ENCODE peak calls at places on chromosomes 4 and X, in four cellular contexts. R is left ventricle myocardium inferior, T is A549, J is mammary epithelial cell. B is an unnamed sample.

GRCh38 chr4:74437866-74438265 is 7.1 kb upstream of the AREG start:
- DNase-seq in R (no peak), T (no peak), J (no peak), B (no peak)

GRCh38 chr4:15681067-15681371 is 608 bp upstream of the FAM200B start:
- DNase-seq in R (no peak), T (no peak), J (no peak), B (no peak)

GRCh38 chr4:6887591-6888371 is 21.8 kb upstream of the TBC1D14 start:
- DNase-seq in R (peak; percentile 50), T (no peak), J (no peak), B (no peak)

GRCh38 chrX:40152173-40152705 is 54.5 kb upstream of the BCOR start:
- DNase-seq in R (no peak), T (no peak), J (no peak), B (no peak)

GRCh38 chrX:29627833-29628232 is 587.5 kb upstream of the MAGEB2 start:
- DNase-seq in R (no peak), T (no peak), J (no peak), B (no peak)

GRCh38 chr4:10924274-10924673 is 239.7 kb upstream of the CLNK start:
- DNase-seq in R (no peak), T (no peak), J (no peak), B (no peak)

GRCh38 chrX:39855748-39856129 is 242.0 kb downstream of the BCOR start:
- DNase-seq in R (no peak), T (peak; percentile 12), J (peak; percentile 19), B (no peak)

GRCh38 chr4:94917146-94917545 is 159.4 kb downstream of the BMPR1B start:
- DNase-seq in R (no peak), T (no peak), J (no peak), B (no peak)

GRCh38 chrX:130108647-130109428 is 1.5 kb downstream of the ELF4 start:
- DNase-seq in R (peak; percentile 39), T (peak; percentile 74), J (peak; percentile 45), B (peak; percentile 19)

GRCh38 chrX:154121961-154122360 is 22.1 kb upstream of the OPN1LW start:
- DNase-seq in R (no peak), T (no peak), J (no peak), B (no peak)

GRCh38 chr4:103915224-103915869 is 195.6 kb upstream of the TACR3 start:
- DNase-seq in R (no peak), T (peak; percentile 13), J (peak; percentile 7), B (no peak)

GRCh38 chrX:68693481-68694410 is 46.3 kb downstream of the STARD8 start:
- DNase-seq in R (peak; percentile 86), T (no peak), J (peak; percentile 4), B (peak; percentile 61)

GRCh38 chr4:119525005-119525749 is 103.4 kb downstream of the PDE5A start:
- DNase-seq in R (no peak), T (peak; percentile 37), J (peak; percentile 53), B (no peak)

GRCh38 chr4:1399508-1400190 is 6.6 kb downstream of the NKX1-1 start:
- DNase-seq in R (no peak), T (no peak), J (no peak), B (no peak)

GRCh38 chrX:33183366-33183765 is 28.0 kb downstream of the DMD start:
- DNase-seq in R (peak; percentile 17), T (no peak), J (peak; percentile 23), B (peak; percentile 82)

GRCh38 chrX:30060718-30061117 is 154.6 kb upstream of the MAGEB2 start:
- DNase-seq in R (no peak), T (peak; percentile 22), J (peak; percentile 1), B (no peak)

GRCh38 chrX:17860811-17861495 is at the start of gene RAI2:
- DNase-seq in R (peak; percentile 35), T (no peak), J (no peak), B (no peak)

GRCh38 chr4:151675366-151676060 is 85.3 kb downstream of the GATB start:
- DNase-seq in R (no peak), T (no peak), J (peak; percentile 33), B (no peak)

GRCh38 chrX:153974726-153975286 is 2.3 kb downstream of the TMEM187 start:
- DNase-seq in R (no peak), T (no peak), J (no peak), B (no peak)

GRCh38 chr4:96675916-96676315 is 836.0 kb downstream of the PDHA2 start:
- DNase-seq in R (no peak), T (no peak), J (no peak), B (no peak)

GRCh38 chrX:131827935-131828334 is 195.2 kb upstream of the STK26 start:
- DNase-seq in R (no peak), T (peak; percentile 43), J (no peak), B (no peak)

GRCh38 chr4:4327652-4328121 is 37.6 kb downstream of the ZBTB49 start:
- DNase-seq in R (peak; percentile 34), T (peak; percentile 11), J (no peak), B (no peak)

GRCh38 chrX:101759000-101759399 is 99.3 kb upstream of the ARMCX2 start:
- DNase-seq in R (peak; percentile 9), T (peak; percentile 38), J (peak; percentile 1), B (no peak)

GRCh38 chrX:109954333-109954732 is 48.6 kb upstream of the TMEM164 start:
- DNase-seq in R (no peak), T (no peak), J (peak; percentile 39), B (no peak)

GRCh38 chrX:134673123-134673522 is 14.9 kb upstream of the PLAC1 start:
- DNase-seq in R (no peak), T (no peak), J (no peak), B (no peak)

GRCh38 chr4:83923341-83923740 is 387.4 kb downstream of the GPAT3 start:
- DNase-seq in R (no peak), T (no peak), J (no peak), B (no peak)

GRCh38 chr4:40294339-40294738 is 40.8 kb upstream of the CHRNA9 start:
- DNase-seq in R (no peak), T (no peak), J (no peak), B (no peak)

GRCh38 chrX:53116101-53116500 is 22.2 kb downstream of the KANTR start:
- DNase-seq in R (no peak), T (no peak), J (no peak), B (peak; percentile 22)

GRCh38 chrX:2272337-2272736 is 228.4 kb downstream of the DHRSX start:
- DNase-seq in R (no peak), T (no peak), J (no peak), B (no peak)

GRCh38 chr4:54226399-54227260 is 2.5 kb upstream of the PDGFRA start:
- DNase-seq in R (peak; percentile 77), T (no peak), J (no peak), B (peak; percentile 53)

GRCh38 chr4:153115322-153116100 is 88.7 kb upstream of the TRIM2 start:
- DNase-seq in R (no peak), T (peak; percentile 69), J (peak; percentile 82), B (no peak)

GRCh38 chr4:146654648-146654975 is 15.9 kb downstream of the POU4F2 start:
- DNase-seq in R (no peak), T (no peak), J (no peak), B (no peak)
- H3K4me3 ChIP-seq in R (peak overlapping the region; percentile 68), T (peak overlapping the region; percentile 46), J (no peak overlapping the region), B (peak overlapping the region; percentile 47)

GRCh38 chr4:128362760-128363159 is 75.1 kb upstream of the PGRMC2 start:
- DNase-seq in R (no peak), T (no peak), J (no peak), B (no peak)
- H3K4me3 ChIP-seq in R (no peak overlapping the region), T (no peak overlapping the region), J (no peak overlapping the region), B (no peak overlapping the region)

DNA sequence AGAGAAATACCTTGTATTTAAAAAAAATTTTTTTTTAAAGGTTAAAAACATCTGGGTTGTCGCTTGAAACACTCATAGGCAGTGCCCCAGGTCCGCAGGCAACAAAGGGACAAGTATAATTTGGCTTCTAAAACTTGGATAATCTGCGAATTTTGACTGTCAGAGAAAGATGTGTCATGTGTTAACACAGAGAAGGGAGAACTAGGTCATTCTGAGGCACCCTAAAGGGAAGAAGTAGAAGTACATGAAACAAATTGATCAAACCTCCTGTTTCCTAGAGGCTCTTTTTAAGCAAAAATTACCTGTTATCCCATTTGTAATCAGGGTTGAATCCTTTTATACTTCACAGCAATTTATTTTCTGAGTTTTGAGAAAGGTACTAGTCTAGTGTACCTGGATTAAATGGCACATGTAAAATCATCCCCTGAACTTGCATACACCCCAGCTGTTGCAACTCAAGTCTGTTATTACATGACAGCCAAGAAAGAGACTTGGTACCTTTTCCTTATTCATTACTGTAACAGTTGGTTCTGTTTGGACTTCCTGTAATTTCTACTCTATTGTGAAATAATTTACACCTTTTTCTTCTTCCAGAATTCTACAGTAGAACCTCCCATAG is 1.7 kb downstream of the SRD5A3 start:
- DNase-seq in R (no peak), T (no peak), J (no peak), B (no peak)
- H3K4me3 ChIP-seq in R (no peak overlapping the region), T (no peak overlapping the region), J (no peak overlapping the region), B (no peak overlapping the region)

GRCh38 chrX:138006176-138006575 is 440.2 kb downstream of the ZIC3 start:
- DNase-seq in R (no peak), T (no peak), J (no peak), B (no peak)

GRCh38 chrX:137998619-137999018 is 432.7 kb downstream of the ZIC3 start:
- DNase-seq in R (no peak), T (no peak), J (no peak), B (no peak)

GRCh38 chrX:137999542-137999941 is 433.6 kb downstream of the ZIC3 start:
- DNase-seq in R (no peak), T (no peak), J (no peak), B (no peak)

GRCh38 chrX:137999071-137999470 is 433.1 kb downstream of the ZIC3 start:
- DNase-seq in R (no peak), T (no peak), J (no peak), B (no peak)

GRCh38 chrX:138001219-138001618 is 435.3 kb downstream of the ZIC3 start:
- DNase-seq in R (no peak), T (no peak), J (no peak), B (no peak)
- H3K4me3 ChIP-seq in R (no peak overlapping the region), T (no peak overlapping the region), J (no peak overlapping the region), B (no peak overlapping the region)

DNA sequence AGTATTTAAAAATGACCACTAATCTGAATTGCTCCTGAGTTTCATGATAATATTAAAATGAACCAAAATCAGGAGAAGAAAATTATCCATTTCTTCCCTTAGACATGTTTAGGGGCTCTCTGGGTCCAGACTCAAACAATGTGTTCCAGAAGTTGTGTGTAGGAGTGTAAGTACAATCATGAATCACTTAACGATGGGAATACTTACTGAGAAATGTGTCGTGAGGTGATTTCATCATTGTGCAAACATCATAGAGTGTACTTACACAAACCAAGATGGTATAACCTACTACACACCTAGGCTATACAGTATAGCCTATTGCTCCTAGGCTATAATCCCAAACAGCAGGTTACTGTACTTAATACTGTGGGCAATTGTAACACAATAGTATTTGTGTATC is 74.8 kb downstream of the STPG2 start:
- DNase-seq in R (no peak), T (no peak), J (no peak), B (no peak)
- H3K4me3 ChIP-seq in R (no peak overlapping the region), T (no peak overlapping the region), J (no peak overlapping the region), B (no peak overlapping the region)

DNA sequence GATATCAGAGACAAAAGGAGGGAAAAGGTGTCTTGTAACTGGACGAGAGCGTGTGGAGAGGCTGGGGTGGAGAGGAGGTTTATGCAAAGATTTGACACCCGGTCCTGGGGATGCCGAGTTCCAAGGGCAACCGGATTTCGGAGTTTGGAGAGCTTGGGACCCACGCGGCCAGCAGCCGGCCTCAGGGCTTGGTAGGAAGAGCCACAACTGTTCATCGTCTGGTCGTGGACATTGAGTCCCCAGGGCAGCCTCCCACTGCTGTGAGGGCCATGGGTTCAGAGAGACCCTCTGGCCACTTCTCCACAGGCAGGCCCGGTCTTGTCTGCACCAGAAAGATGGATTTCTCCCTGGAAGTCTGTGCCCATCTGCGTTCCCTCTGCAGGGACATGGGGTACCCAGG is 46.8 kb downstream of the SHOX start:
- DNase-seq in R (no peak), T (no peak), J (no peak), B (no peak)
- H3K4me3 ChIP-seq in R (no peak overlapping the region), T (no peak overlapping the region), J (no peak overlapping the region), B (no peak overlapping the region)